ENCODE peak calls at places on chromosomes 2 and 18, in eight cellular contexts. D is HCT116; B is stimulated activated CD4-positive, alpha-beta T cell treated with anti-CD3 and anti-CD28 coated beads, Interleukin-15, amount 100 ng/mL, for 1 hour; Z is NCI-H69; X is stimulated activated CD8-positive, alpha-beta memory T cell treated with anti-CD3 and anti-CD28 coated beads, Interleukin-15, amount 100 ng/mL, for 1 hour; U is sigmoid colon; N is T-helper 9 cell; I is AG09309. V is an unnamed sample.

GRCh38 chr2:96135621-96136020 is 2.7 kb downstream of the ASTL start:
- DNase-seq in N (no peak), B (no peak), X (no peak), D (no peak), Z (no peak), U (no peak), I (no peak), V (no peak)

GRCh38 chr18:24362757-24363156 is 34.9 kb downstream of the OSBPL1A start:
- DNase-seq in B (no peak), I (no peak), N (no peak), U (no peak), D (no peak), Z (no peak), X (no peak), V (no peak)

GRCh38 chr18:35732652-35733051 is 151.1 kb downstream of the GALNT1 start:
- DNase-seq in D (no peak), B (no peak), Z (no peak), U (no peak), N (no peak), I (peak; percentile 54), X (no peak), V (peak; percentile 59)

GRCh38 chr2:113309655-113310387 is 31.1 kb upstream of the PAX8 start:
- DNase-seq in I (no peak), B (no peak), U (no peak), N (no peak), Z (no peak), X (no peak), D (no peak), V (no peak)

GRCh38 chr18:10057808-10058791 is 144.3 kb downstream of the VAPA start:
- DNase-seq in I (peak; percentile 70), Z (peak; percentile 48), U (no peak), B (no peak), D (no peak), N (no peak), X (no peak), V (peak; percentile 50)

GRCh38 chr2:207044380-207044779 is 105.1 kb downstream of the CPO start:
- DNase-seq in B (no peak), N (no peak), I (no peak), X (no peak), D (no peak), U (no peak), Z (peak; percentile 75), V (no peak)

GRCh38 chr2:86014493-86014892 is 91.2 kb downstream of the POLR1A start:
- DNase-seq in Z (no peak), U (no peak), N (no peak), B (no peak), I (no peak), D (no peak), X (no peak), V (no peak)

GRCh38 chr18:48770243-48770642 is 180.5 kb downstream of the SMAD7 start:
- DNase-seq in Z (no peak), X (no peak), U (no peak), I (no peak), N (no peak), D (no peak), B (no peak), V (no peak)

GRCh38 chr2:67260348-67261277 is 136.5 kb upstream of the ETAA1 start:
- DNase-seq in I (peak; percentile 98), X (no peak), U (peak; percentile 95), D (no peak), B (no peak), Z (no peak), N (no peak), V (peak; percentile 96)

GRCh38 chr2:59583173-59583765 is 970.2 kb downstream of the BCL11A start:
- DNase-seq in Z (no peak), U (no peak), D (no peak), X (no peak), I (no peak), B (no peak), N (no peak), V (no peak)

GRCh38 chr18:62187543-62188378 is 706 bp downstream of the RELCH start:
- DNase-seq in U (no peak), Z (peak; percentile 81), N (peak; percentile 0), I (no peak), X (no peak), D (no peak), B (no peak), V (no peak)

GRCh38 chr2:113167115-113167932 is 6.4 kb upstream of the PSD4 start:
- DNase-seq in U (no peak), N (no peak), B (no peak), I (no peak), Z (peak; percentile 1), X (no peak), D (no peak), V (no peak)

GRCh38 chr18:2655954-2656236 is 369 bp downstream of the SMCHD1 start:
- DNase-seq in D (peak; percentile 13), X (no peak), Z (no peak), B (no peak), N (no peak), U (peak; percentile 74), I (no peak), V (no peak)

GRCh38 chr2:69375494-69376353 is 11.3 kb downstream of the GFPT1 start:
- DNase-seq in B (no peak), I (no peak), N (no peak), X (no peak), U (no peak), Z (peak; percentile 83), D (peak; percentile 21), V (peak; percentile 6)

GRCh38 chr2:41242001-41242331 is 790.1 kb upstream of the SLC8A1 start:
- DNase-seq in I (no peak), B (no peak), D (no peak), X (no peak), U (no peak), Z (no peak), N (no peak), V (no peak)

GRCh38 chr18:13465126-13465446 is 246.5 kb downstream of the LDLRAD4 start:
- DNase-seq in U (peak; percentile 2), N (no peak), D (no peak), B (no peak), Z (no peak), X (no peak), I (no peak), V (no peak)

GRCh38 chr2:33144243-33144642 is 197.5 kb downstream of the LTBP1 start:
- DNase-seq in N (no peak), I (no peak), B (no peak), U (no peak), Z (no peak), D (no peak), X (no peak), V (no peak)

V was measured in fibroblast of the conjunctiva.